ENCODE peak calls at places on chromosome 1, in seven cellular contexts. D is activated naive CD4-positive, alpha-beta T cell treated with anti-CD3 and anti-CD28 coated beads for 36 hours; E is lung microvascular endothelial cell; U is GM10248; S is anterior cingulate cortex; Y is cardiac muscle cell; A is Right ventricle myocardium superior. T is an unnamed sample.

GRCh38 chr1:8197493-8198282 is 120.2 kb upstream of the SLC45A1 start:
- DNase-seq in E (peak), A (peak), U (no peak), S (no peak), Y (no peak), D (no peak), T (no peak)

GRCh38 chr1:240508950-240509349 is 103.0 kb downstream of the GREM2 start:
- DNase-seq in U (no peak), Y (no peak), A (no peak), S (no peak), E (no peak), D (no peak), T (no peak)

GRCh38 chr1:170309389-170310013 is 163.7 kb downstream of the NTMT2 start:
- DNase-seq in S (no peak), Y (peak), E (no peak), U (no peak), A (no peak), D (no peak), T (no peak)

GRCh38 chr1:232766224-232766890 is 38.9 kb upstream of the MAP10 start:
- DNase-seq in A (no peak), S (no peak), U (no peak), E (no peak), Y (no peak), D (no peak), T (no peak)

GRCh38 chr1:76677775-76678405 is 189.4 kb upstream of the ST6GALNAC5 start:
- DNase-seq in E (no peak), S (no peak), A (no peak), Y (no peak), U (no peak), D (no peak), T (no peak)

GRCh38 chr1:93036672-93037071 is 42.4 kb upstream of the MTF2 start:
- DNase-seq in Y (no peak), D (no peak), E (no peak), S (no peak), U (no peak), A (no peak), T (no peak)

GRCh38 chr1:158916085-158916484 is 15.3 kb upstream of the PYHIN1 start:
- DNase-seq in Y (no peak), D (no peak), S (no peak), U (no peak), E (no peak), A (no peak), T (no peak)

GRCh38 chr1:178052650-178053461 is 41.0 kb upstream of the RASAL2 start:
- DNase-seq in D (no peak), E (peak), U (no peak), Y (no peak), A (no peak), S (no peak), T (peak)

GRCh38 chr1:172746091-172746949 is 87.4 kb downstream of the FASLG start:
- DNase-seq in S (no peak), U (peak), D (peak), Y (no peak), E (peak), A (no peak), T (peak)

GRCh38 chr1:167122568-167122967 is 28.7 kb downstream of the STYXL2 start:
- DNase-seq in S (no peak), Y (no peak), U (no peak), D (no peak), A (no peak), E (no peak), T (no peak)

GRCh38 chr1:34868230-34869049 is 8.9 kb upstream of the SMIM12 start:
- DNase-seq in Y (no peak), E (no peak), S (no peak), A (no peak), D (no peak), U (no peak), T (no peak)

GRCh38 chr1:13507075-13507474 is 6.7 kb downstream of the LRRC38 start:
- DNase-seq in U (no peak), S (no peak), D (no peak), E (no peak), Y (no peak), A (no peak), T (no peak)

GRCh38 chr1:113904674-113905434 is at the start of the genes AP4B1 and DCLRE1B:
- DNase-seq in U (peak), Y (peak), S (peak), D (peak), E (peak), A (peak), T (peak)

GRCh38 chr1:119467219-119467618 is 39.8 kb upstream of the HSD3B1 start:
- DNase-seq in U (no peak), S (no peak), D (no peak), Y (no peak), A (no peak), E (no peak), T (no peak)

T was measured in Ammon's horn.